ENCODE peak calls at places on chromosomes 7 and 10, in six cellular contexts. S is OCI-LY7, W is progenitor cell of endocrine pancreas, H is NCI-H1092 treated with DMSO at 0.1 percent for 48 hours, Z is osteocyte, D is GM12878. M is an unnamed sample.

GRCh38 chr7:150405584-150406310 is 26.6 kb downstream of the ZNF775 start:
- DNase-seq in Z (no peak), W (no peak), S (peak; percentile 64), D (no peak), H (no peak), M (no peak)

GRCh38 chr7:82335927-82336326 is 107.7 kb downstream of the CACNA2D1 start:
- DNase-seq in H (peak; percentile 97), D (no peak), Z (no peak), S (no peak), W (no peak), M (no peak)

GRCh38 chr10:103416436-103417147 is 20.2 kb downstream of the PDCD11 start:
- DNase-seq in S (peak; percentile 79), H (peak; percentile 16), Z (no peak), D (peak; percentile 27), W (peak; percentile 25), M (no peak)

GRCh38 chr7:127504715-127505114 is 80.7 kb downstream of the GCC1 start:
- DNase-seq in D (no peak), S (peak; percentile 32), W (no peak), H (no peak), Z (no peak), M (no peak)

GRCh38 chr10:58518775-58519174 is 6.1 kb downstream of the BICC1 start:
- DNase-seq in W (no peak), Z (no peak), S (no peak), D (no peak), H (no peak), M (no peak)

GRCh38 chr10:73076361-73077183 is 20.1 kb downstream of the P4HA1 start:
- DNase-seq in S (peak; percentile 27), Z (no peak), H (no peak), D (no peak), W (no peak), M (no peak)

GRCh38 chr7:134548877-134549276 is at the start of gene AKR1B15:
- DNase-seq in D (peak; percentile 62), Z (no peak), S (no peak), W (no peak), H (no peak), M (no peak)

GRCh38 chr10:5466451-5466996 is 32.8 kb downstream of the CALML5 start:
- DNase-seq in S (no peak), H (peak; percentile 61), Z (no peak), D (no peak), W (no peak), M (peak; percentile 90)

GRCh38 chr10:48725708-48726107 is 41.0 kb downstream of the WDFY4 start:
- DNase-seq in D (no peak), S (no peak), H (no peak), W (no peak), Z (no peak), M (no peak)

GRCh38 chr10:103828107-103828506 is 27.3 kb downstream of the SH3PXD2A start:
- DNase-seq in Z (no peak), W (no peak), H (no peak), S (no peak), D (no peak), M (no peak)

GRCh38 chr10:1625731-1626130 is 111.6 kb downstream of the ADARB2 start:
- DNase-seq in S (no peak), Z (peak; percentile 73), H (no peak), D (no peak), W (no peak), M (no peak)

GRCh38 chr7:55457801-55458200 is 92.7 kb downstream of the LANCL2 start:
- DNase-seq in Z (no peak), H (no peak), W (no peak), S (no peak), D (no peak), M (no peak)

GRCh38 chr10:124164252-124164651 is 70.9 kb upstream of the CHST15 start:
- DNase-seq in Z (no peak), D (no peak), H (no peak), S (no peak), W (no peak), M (no peak)

GRCh38 chr10:683448-684071 is 5.9 kb downstream of the DIP2C start:
- DNase-seq in H (no peak), Z (no peak), W (no peak), D (no peak), S (no peak), M (no peak)

GRCh38 chr7:87263537-87263936 is 44.0 kb upstream of the TMEM243 start:
- DNase-seq in S (no peak), H (no peak), D (no peak), W (no peak), Z (no peak), M (no peak)

GRCh38 chr7:12638851-12639467 is 48.5 kb upstream of the ARL4A start:
- DNase-seq in S (peak; percentile 53), W (no peak), Z (no peak), H (peak; percentile 57), D (no peak), M (no peak)

GRCh38 chr7:34453150-34453549 is 204.9 kb upstream of the NPSR1 start:
- DNase-seq in Z (no peak), W (no peak), D (no peak), S (no peak), H (no peak), M (no peak)

GRCh38 chr10:31635415-31636065 is 293.1 kb downstream of the ARHGAP12 start:
- DNase-seq in W (no peak), D (no peak), S (no peak), H (no peak), Z (no peak), M (no peak)

GRCh38 chr7:126541416-126541815 is 711.3 kb downstream of the GRM8 start:
- DNase-seq in Z (no peak), H (no peak), W (no peak), S (no peak), D (no peak), M (no peak)

GRCh38 chr10:69101451-69102095 is 13.7 kb downstream of the SRGN start:
- DNase-seq in H (no peak), S (no peak), Z (no peak), D (no peak), W (no peak), M (no peak)

GRCh38 chr10:17061418-17061817 is 68.2 kb downstream of the CUBN start:
- DNase-seq in H (no peak), W (no peak), S (no peak), Z (no peak), D (no peak), M (no peak)

GRCh38 chr10:14889318-14889717 is 10.7 kb downstream of the SUV39H2 start:
- DNase-seq in D (no peak), Z (no peak), S (no peak), H (no peak), W (no peak), M (no peak)

GRCh38 chr7:108263364-108263951 is 133.3 kb upstream of the LAMB4 start:
- DNase-seq in S (no peak), W (no peak), D (no peak), H (peak; percentile 99), Z (no peak), M (no peak)

GRCh38 chr7:1611708-1612241 is 41.9 kb upstream of the PSMG3 start:
- DNase-seq in W (no peak), S (no peak), D (no peak), Z (peak; percentile 84), H (no peak), M (no peak)

GRCh38 chr7:151243411-151244155 is 4.9 kb downstream of the SMARCD3 start:
- DNase-seq in Z (no peak), S (peak; percentile 71), H (peak; percentile 47), D (no peak), W (no peak), M (no peak)

GRCh38 chr10:95564291-95564690 is 3.1 kb upstream of the SORBS1 start:
- DNase-seq in W (no peak), D (no peak), S (no peak), Z (no peak), H (no peak), M (no peak)

GRCh38 chr10:103690281-103690680 is 165.1 kb downstream of the SH3PXD2A start:
- DNase-seq in H (no peak), S (no peak), D (no peak), W (no peak), Z (no peak), M (no peak)

GRCh38 chr7:144011458-144012230 is 11.5 kb downstream of the OR6B1 start:
- DNase-seq in D (no peak), S (no peak), W (no peak), H (no peak), Z (no peak), M (no peak)

GRCh38 chr7:44189286-44189992 is at the start of gene GCK:
- DNase-seq in Z (peak; percentile 81), S (no peak), D (no peak), W (no peak), H (peak; percentile 84), M (no peak)

GRCh38 chr7:37311282-37311868 is 137.3 kb downstream of the ELMO1 start:
- DNase-seq in H (no peak), S (no peak), D (no peak), W (no peak), Z (no peak), M (no peak)